ENCODE peak calls at places on chromosomes 11 and 22, in seven cellular contexts. I, G, R, J, N, V and K are unnamed samples.

GRCh38 chr11:102955624-102956023 is at the start of gene MMP13:
- DNase-seq in I (no peak), G (no peak), R (no peak), J (no peak), N (no peak), V (no peak), K (no peak)

GRCh38 chr11:46672381-46672839 is 28.0 kb downstream of the ARHGAP1 start:
- DNase-seq in I (no peak), G (no peak), R (no peak), J (no peak), N (no peak), V (no peak), K (no peak)

GRCh38 chr11:10478066-10478465 is 23.0 kb downstream of the AMPD3 start:
- DNase-seq in I (no peak), G (no peak), R (no peak), J (peak), N (no peak), V (no peak), K (no peak)

GRCh38 chr22:32754413-32755041 is 47.0 kb upstream of the TIMP3 start:
- DNase-seq in I (no peak), G (no peak), R (peak), J (no peak), N (no peak), V (no peak), K (no peak)

GRCh38 chr11:122983438-122984185 is 2.0 kb upstream of the BSX start:
- DNase-seq in I (no peak), G (peak), R (no peak), J (no peak), N (no peak), V (peak), K (no peak)

GRCh38 chr22:25161916-25162530 is 37.6 kb upstream of the CRYBB3 start:
- DNase-seq in I (no peak), G (no peak), R (no peak), J (no peak), N (no peak), V (no peak), K (no peak)

GRCh38 chr22:23533328-23533762 is 46.7 kb downstream of the IGLL1 start:
- DNase-seq in I (no peak), G (peak), R (peak), J (peak), N (no peak), V (peak), K (peak)

GRCh38 chr11:104625246-104625645 is 273.0 kb downstream of the CASP12 start:
- DNase-seq in I (no peak), G (no peak), R (no peak), J (no peak), N (no peak), V (no peak), K (no peak)

GRCh38 chr11:68150029-68150428 is 28.8 kb upstream of the CHKA start:
- DNase-seq in I (no peak), G (no peak), R (peak), J (peak), N (no peak), V (no peak), K (no peak)

GRCh38 chr22:22009661-22010060 is 27.1 kb upstream of the TOP3B start:
- DNase-seq in I (no peak), G (no peak), R (no peak), J (no peak), N (no peak), V (no peak), K (no peak)

GRCh38 chr11:122209619-122210377 is 93.8 kb upstream of the BLID start:
- DNase-seq in I (no peak), G (no peak), R (no peak), J (no peak), N (no peak), V (peak), K (no peak)

GRCh38 chr22:24376002-24376401 is 51.4 kb upstream of the ADORA2A start:
- DNase-seq in I (no peak), G (no peak), R (no peak), J (no peak), N (no peak), V (no peak), K (no peak)

GRCh38 chr11:6475936-6476335 is 2.2 kb upstream of the TRIM3 start:
- DNase-seq in I (no peak), G (peak), R (peak), J (peak), N (no peak), V (no peak), K (peak)
- TF ChIP-seq JUND in I (no peak), G (no peak), R (no peak), J (no peak), N (no peak), V (no peak), K (no peak)

GRCh38 chr22:37741312-37741795 is 44.5 kb downstream of the TRIOBP start:
- DNase-seq in I (no peak), G (peak), R (peak), J (no peak), N (no peak), V (peak), K (no peak)
- TF ChIP-seq JUND in I (no peak), G (no peak), R (no peak), J (no peak), N (no peak), V (peak), K (no peak)

GRCh38 chr11:60908803-60909202 is 2.4 kb upstream of the PRPF19 start:
- DNase-seq in I (no peak), G (no peak), R (no peak), J (no peak), N (no peak), V (no peak), K (no peak)

GRCh38 chr11:60902625-60903024 is 3.8 kb downstream of the PRPF19 start:
- DNase-seq in I (no peak), G (no peak), R (no peak), J (no peak), N (no peak), V (no peak), K (no peak)

GRCh38 chr11:60906132-60906972 is at the start of gene PRPF19:
- DNase-seq in I (peak), G (peak), R (peak), J (peak), N (peak), V (peak), K (peak)

GRCh38 chr11:60905047-60905446 is 1.3 kb downstream of the PRPF19 start:
- DNase-seq in I (no peak), G (no peak), R (no peak), J (no peak), N (no peak), V (peak), K (no peak)

GRCh38 chr11:60905551-60906113 is 753 bp downstream of the PRPF19 start:
- DNase-seq in I (no peak), G (no peak), R (peak), J (peak), N (no peak), V (peak), K (peak)
- TF ChIP-seq JUND in I (no peak), G (no peak), R (no peak), J (no peak), N (no peak), V (no peak), K (no peak)

DNA sequence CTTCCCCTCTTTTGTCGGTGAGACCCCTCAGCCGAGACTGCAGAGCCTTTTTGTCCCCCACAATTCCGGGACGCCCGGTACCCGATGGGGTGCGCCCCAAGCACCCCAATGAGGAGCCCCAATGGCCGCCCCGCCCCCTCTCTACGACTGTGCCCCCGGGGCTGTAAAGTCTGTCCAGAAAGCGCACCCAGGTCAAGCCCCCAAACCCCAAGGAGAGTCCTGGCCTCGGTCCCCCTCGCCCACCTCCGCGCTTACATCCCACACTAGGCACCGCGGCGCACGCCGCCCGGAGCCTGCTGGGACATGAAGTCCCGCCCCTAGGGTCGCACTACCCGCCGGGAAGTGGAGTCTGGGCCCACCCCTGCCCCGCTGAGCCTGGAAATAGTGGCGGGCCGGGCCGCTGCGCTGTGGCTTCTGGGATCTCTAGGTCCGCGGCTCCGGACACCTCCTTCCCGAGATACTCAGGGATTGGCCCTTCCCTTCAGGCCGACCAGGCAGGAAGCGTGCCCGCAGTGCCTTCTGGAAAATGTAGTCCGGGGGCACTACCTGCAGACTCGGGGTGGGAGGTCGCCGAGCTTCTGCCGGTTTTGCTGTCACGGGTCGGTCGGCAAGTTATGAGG is at the start of gene MEN1:
- DNase-seq in I (peak), G (peak), R (peak), J (peak), N (peak), V (peak), K (peak)
- TF ChIP-seq JUND in I (no peak), G (no peak), R (no peak), J (peak), N (no peak), V (no peak), K (no peak)

GRCh38 chr11:13054278-13054677 is 45.2 kb downstream of the RASSF10 start:
- DNase-seq in I (no peak), G (no peak), R (no peak), J (no peak), N (no peak), V (no peak), K (no peak)

GRCh38 chr11:13055200-13055599 is 46.1 kb downstream of the RASSF10 start:
- DNase-seq in I (no peak), G (no peak), R (no peak), J (no peak), N (no peak), V (no peak), K (no peak)

GRCh38 chr11:13053255-13053917 is 44.3 kb downstream of the RASSF10 start:
- DNase-seq in I (no peak), G (no peak), R (no peak), J (no peak), N (no peak), V (no peak), K (no peak)

GRCh38 chr11:13051257-13051656 is 42.1 kb downstream of the RASSF10 start:
- DNase-seq in I (no peak), G (no peak), R (no peak), J (no peak), N (no peak), V (no peak), K (no peak)

GRCh38 chr11:13052130-13052541 is 43.0 kb downstream of the RASSF10 start:
- DNase-seq in I (no peak), G (no peak), R (no peak), J (no peak), N (no peak), V (no peak), K (peak)
- TF ChIP-seq JUND in I (no peak), G (no peak), R (no peak), J (no peak), N (no peak), V (no peak), K (no peak)